ENCODE peak calls at places on chromosomes 2 and 18, in five cellular contexts. R is stimulated activated naive B cell treated with anti-CD40 and anti-IgM and Interleukin-4, amounts not matched to agents 10 μg/mL and 1 μg/mL and 100 μg/mL, for 72 hours; M is DND-41; G is IMR-90; C is activated CD8-positive, alpha-beta T cell treated with anti-CD3 and anti-CD28 coated beads, Interleukin-2, amount 10 ng/mL, durations not matched to agents 7 days and 5 days. H is an unnamed sample.

GRCh38 chr2:194004590-194005206 is 1652.3 kb upstream of the SLC39A10 start:
- DNase-seq in G (no peak), R (no peak), M (no peak), C (no peak), H (no peak)

GRCh38 chr18:3985030-3985429 is 470.1 kb downstream of the DLGAP1 start:
- DNase-seq in R (no peak), G (peak), M (no peak), C (no peak), H (no peak)

GRCh38 chr2:229273384-229274338 is 2.6 kb upstream of the PID1 start:
- DNase-seq in G (peak), C (no peak), M (peak), R (no peak), H (no peak)

GRCh38 chr18:31965331-31965970 is 22.5 kb upstream of the TRAPPC8 start:
- DNase-seq in M (no peak), G (no peak), R (no peak), C (no peak), H (no peak)

GRCh38 chr2:61905372-61906186 is at the start of gene COMMD1:
- DNase-seq in C (peak), G (peak), R (peak), M (peak), H (peak)

GRCh38 chr2:55880416-55881143 is 43.0 kb downstream of the EFEMP1 start:
- DNase-seq in G (peak), R (no peak), M (no peak), C (no peak), H (no peak)

GRCh38 chr2:129565710-129566109 is 413.8 kb upstream of the RAB6C start:
- DNase-seq in G (no peak), C (no peak), R (no peak), M (no peak), H (no peak)

GRCh38 chr2:17413031-17413430 is 105.2 kb downstream of the RAD51AP2 start:
- DNase-seq in C (no peak), M (no peak), R (no peak), G (peak), H (no peak)

GRCh38 chr2:166090900-166091299 is 36.9 kb downstream of the SCN1A start:
- DNase-seq in R (no peak), M (no peak), C (no peak), G (peak), H (no peak)

H was measured in GM12864.